ENCODE peak calls at places on chromosomes 7 and 10, in ten cellular contexts. B is suprapubic skin, X is transverse colon, V is sigmoid colon, S is esophagus muscularis mucosa, T is stomach, G is ovary, L is GM12878, F is K562, I is upper lobe of left lung. Q is an unnamed sample.

GRCh38 chr10:119447823-119448546 is 94.5 kb downstream of the RGS10 start:
- DNase-seq in L (no peak), S (no peak), I (no peak), V (no peak), G (no peak), B (no peak), T (no peak), X (no peak), F (no peak), Q (no peak)

GRCh38 chr10:126094537-126094936 is 198.2 kb downstream of the FANK1 start:
- DNase-seq in T (no peak), I (no peak), S (no peak), X (no peak), L (no peak), V (no peak), B (no peak), F (no peak), G (no peak), Q (no peak)

GRCh38 chr7:47722126-47722525 is 140.2 kb upstream of the TNS3 start:
- DNase-seq in I (no peak), F (no peak), B (no peak), X (no peak), G (no peak), L (no peak), T (peak; percentile 20), S (no peak), V (no peak), Q (no peak)

GRCh38 chr7:139482662-139483466 is 609 bp downstream of the KLRG2 start:
- DNase-seq in S (no peak), G (no peak), X (no peak), V (no peak), F (no peak), B (no peak), I (no peak), T (no peak), L (no peak), Q (no peak)

GRCh38 chr10:125562737-125563136 is 120.2 kb downstream of the TEX36 start:
- DNase-seq in I (no peak), S (no peak), B (no peak), T (no peak), G (no peak), L (no peak), V (no peak), X (no peak), F (peak; percentile 11), Q (no peak)

GRCh38 chr7:146654048-146654447 is 537.4 kb downstream of the CNTNAP2 start:
- DNase-seq in B (no peak), I (no peak), T (no peak), X (no peak), G (no peak), F (no peak), S (no peak), L (no peak), V (no peak), Q (no peak)

GRCh38 chr7:10939237-10939910 is 34.3 kb upstream of the PHF14 start:
- DNase-seq in V (no peak), S (no peak), F (no peak), T (no peak), B (no peak), X (peak; percentile 9), G (peak; percentile 22), I (no peak), L (no peak), Q (no peak)

GRCh38 chr7:11579141-11579540 is 252.9 kb downstream of the THSD7A start:
- DNase-seq in G (no peak), L (no peak), F (no peak), B (no peak), S (no peak), V (no peak), T (no peak), X (no peak), I (no peak), Q (no peak)

GRCh38 chr7:29623976-29624375 is 60.3 kb downstream of the PRR15 start:
- DNase-seq in F (no peak), S (no peak), L (no peak), I (no peak), V (no peak), G (no peak), T (no peak), X (no peak), B (no peak), Q (no peak)

GRCh38 chr7:129949292-129950133 is 3.2 kb downstream of the UBE2H start:
- DNase-seq in I (no peak), B (peak; percentile 44), X (peak; percentile 32), L (peak; percentile 37), V (peak; percentile 70), T (no peak), S (no peak), G (peak; percentile 41), F (no peak), Q (peak; percentile 16)

GRCh38 chr7:132516042-132516840 is 60.0 kb downstream of the PLXNA4 start:
- DNase-seq in L (no peak), S (no peak), F (no peak), X (no peak), G (no peak), T (no peak), V (no peak), B (no peak), I (no peak), Q (no peak)

GRCh38 chr10:85137253-85137652 is 808.9 kb downstream of the CCSER2 start:
- DNase-seq in T (no peak), I (no peak), X (no peak), S (peak; percentile 77), G (no peak), V (no peak), B (no peak), F (no peak), L (no peak), Q (no peak)

GRCh38 chr7:101269664-101270063 is 24.8 kb upstream of the FIS1 start:
- DNase-seq in G (no peak), X (no peak), L (no peak), B (no peak), F (no peak), I (no peak), T (no peak), V (no peak), S (no peak), Q (no peak)

GRCh38 chr10:42754155-42755027 is 28.2 kb upstream of the BMS1 start:
- DNase-seq in B (peak; percentile 70), S (no peak), L (no peak), G (peak; percentile 36), V (no peak), X (no peak), I (no peak), F (no peak), T (no peak), Q (no peak)

GRCh38 chr7:12801107-12801506 is 113.7 kb downstream of the ARL4A start:
- DNase-seq in F (no peak), T (peak; percentile 84), V (no peak), B (no peak), I (no peak), G (no peak), L (no peak), X (peak; percentile 84), S (no peak), Q (no peak)

GRCh38 chr7:24573554-24574338 is 494 bp downstream of the PALS2 start:
- DNase-seq in S (no peak), G (peak; percentile 67), X (peak; percentile 33), L (no peak), T (peak; percentile 42), F (peak; percentile 64), V (peak; percentile 68), I (peak; percentile 26), B (peak; percentile 74), Q (peak; percentile 6)

GRCh38 chr7:19617921-19618320 is 90.9 kb downstream of the POLR1F start:
- DNase-seq in T (no peak), B (no peak), L (no peak), I (no peak), V (no peak), G (no peak), F (no peak), S (no peak), X (no peak), Q (no peak)

DNA sequence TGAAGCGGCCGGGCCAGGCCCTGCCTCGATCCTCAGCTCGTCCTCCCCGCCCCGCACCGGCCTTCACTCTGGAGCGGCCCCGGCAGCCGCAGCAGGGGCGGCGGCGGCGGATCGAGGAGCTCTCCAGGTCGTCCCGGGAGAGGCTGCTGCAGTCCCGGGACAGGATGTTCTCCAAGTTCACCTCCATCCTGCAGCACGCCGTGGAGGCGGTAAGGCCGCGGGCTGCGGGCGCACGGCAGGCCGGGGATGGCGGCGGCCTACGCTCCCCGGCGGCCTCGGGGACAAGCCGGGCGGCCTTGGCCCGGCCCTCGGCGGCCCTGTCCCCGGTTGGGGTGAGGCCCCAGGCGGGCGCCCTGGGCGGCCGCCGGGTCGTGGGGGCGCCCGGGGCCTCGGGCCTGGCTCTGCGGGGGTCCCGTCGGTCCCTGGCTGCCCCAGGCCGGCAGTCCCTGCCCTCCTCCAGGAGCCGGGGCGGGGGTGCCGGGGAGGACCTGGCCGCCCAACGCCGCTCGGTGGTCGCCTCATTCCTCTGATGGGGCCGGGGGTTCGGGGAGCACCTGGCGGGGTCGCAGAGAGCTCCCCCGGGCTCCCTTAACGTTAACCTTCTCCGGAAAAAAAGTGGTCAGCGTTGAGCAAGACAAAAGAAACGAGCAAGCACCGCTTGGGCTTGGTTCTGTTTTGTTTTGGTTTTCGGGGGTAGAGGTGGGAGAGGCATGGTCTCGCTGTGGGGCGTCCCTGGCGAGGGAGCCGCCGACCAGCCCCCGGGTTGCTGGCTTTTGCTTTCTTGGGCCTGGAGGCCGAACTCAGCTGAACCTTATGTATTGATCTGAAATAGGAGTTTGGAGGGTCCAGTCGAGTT is 563 bp downstream of the FHIP2A start:
- DNase-seq in X (peak; percentile 25), B (peak; percentile 62), I (peak; percentile 22), G (peak; percentile 58), T (peak; percentile 46), F (peak; percentile 25), L (no peak), V (peak; percentile 72), S (no peak), Q (peak; percentile 31)
- TF ChIP-seq POLR2A in X (no peak), B (no peak), I (no peak), G (no peak), T (no peak), F (no peak), L (no peak), V (no peak), S (no peak), Q (no peak)

GRCh38 chr10:17113889-17114288 is 15.7 kb downstream of the CUBN start:
- DNase-seq in X (no peak), T (no peak), V (peak; percentile 71), F (no peak), L (no peak), S (no peak), G (no peak), B (peak; percentile 74), I (no peak), Q (peak; percentile 27)
- TF ChIP-seq EP300 in X (no peak), T (no peak), V (no peak), F (no peak), L (no peak), S (no peak), G (no peak), B (no peak), I (no peak), Q (no peak)

GRCh38 chr10:132163826-132164515 is 22.8 kb upstream of the DPYSL4 start:
- DNase-seq in I (no peak), T (no peak), L (no peak), S (no peak), X (no peak), G (no peak), V (no peak), F (no peak), B (no peak), Q (no peak)
- H3K36me3 ChIP-seq in I (no peaks in the 10 kb centered on the region), T (no peaks in the 10 kb centered on the region), L (no peaks in the 10 kb centered on the region), S (peaks cover 4% of the 10 kb centered on the region), X (no peaks in the 10 kb centered on the region), G (no peaks in the 10 kb centered on the region), V (no peaks in the 10 kb centered on the region), F (no peaks in the 10 kb centered on the region), B (no peaks in the 10 kb centered on the region), Q (no peaks in the 10 kb centered on the region)

GRCh38 chr7:93231799-93232672 is at the start of gene VPS50:
- DNase-seq in T (peak; percentile 94), G (peak; percentile 94), I (peak; percentile 98), L (peak; percentile 92), S (peak; percentile 98), X (peak; percentile 95), F (peak; percentile 97), V (peak; percentile 97), B (peak; percentile 96), Q (peak; percentile 95)
- TF ChIP-seq POLR2A in T (no peak), G (no peak), I (peak; percentile 76), L (peak; percentile 73), S (no peak), X (peak; percentile 62), F (peak; percentile 89), V (no peak), B (no peak), Q (no peak)